ENCODE peak calls at places on chromosomes 5 and 9, in five cellular contexts. One of them, this sample, is unnamed.

GRCh38 chr5:37871023-37871815 is 31.4 kb upstream of the GDNF start:
- DNase-seq in CD8-positive, alpha-beta T cell: no peak
- DNase-seq in esophagus muscularis mucosa: no peak
- DNase-seq in skeletal muscle cell: peak
- DNase-seq in left ventricle myocardium inferior: no peak
- DNase-seq in this sample: no peak

GRCh38 chr9:22008662-22009562 is at the start of gene CDKN2B:
- DNase-seq in esophagus muscularis mucosa: peak
- DNase-seq in skeletal muscle cell: peak
- DNase-seq in left ventricle myocardium inferior: peak
- DNase-seq in CD8-positive, alpha-beta T cell: peak
- DNase-seq in this sample: no peak

GRCh38 chr5:151870820-151871219 is 53.8 kb downstream of the GLRA1 start:
- DNase-seq in left ventricle myocardium inferior: no peak
- DNase-seq in skeletal muscle cell: peak
- DNase-seq in CD8-positive, alpha-beta T cell: no peak
- DNase-seq in esophagus muscularis mucosa: no peak
- DNase-seq in this sample: no peak

GRCh38 chr5:107796797-107797196 is 126.1 kb upstream of the EFNA5 start:
- DNase-seq in skeletal muscle cell: no peak
- DNase-seq in esophagus muscularis mucosa: no peak
- DNase-seq in left ventricle myocardium inferior: no peak
- DNase-seq in CD8-positive, alpha-beta T cell: no peak
- DNase-seq in this sample: no peak

GRCh38 chr5:88761269-88761880 is 121.6 kb downstream of the MEF2C start:
- DNase-seq in left ventricle myocardium inferior: no peak
- DNase-seq in skeletal muscle cell: no peak
- DNase-seq in esophagus muscularis mucosa: no peak
- DNase-seq in CD8-positive, alpha-beta T cell: no peak
- DNase-seq in this sample: no peak

GRCh38 chr5:6765612-6766525 is 52.6 kb downstream of the TENT4A start:
- DNase-seq in skeletal muscle cell: peak
- DNase-seq in esophagus muscularis mucosa: no peak
- DNase-seq in CD8-positive, alpha-beta T cell: peak
- DNase-seq in left ventricle myocardium inferior: peak
- DNase-seq in this sample: peak

GRCh38 chr5:35281613-35282012 is 51.3 kb upstream of the PRLR start:
- DNase-seq in CD8-positive, alpha-beta T cell: no peak
- DNase-seq in left ventricle myocardium inferior: no peak
- DNase-seq in skeletal muscle cell: no peak
- DNase-seq in esophagus muscularis mucosa: no peak
- DNase-seq in this sample: no peak

GRCh38 chr5:82225525-82226172 is 52.5 kb downstream of the RPS23 start:
- DNase-seq in CD8-positive, alpha-beta T cell: peak
- DNase-seq in esophagus muscularis mucosa: no peak
- DNase-seq in skeletal muscle cell: peak
- DNase-seq in left ventricle myocardium inferior: peak
- DNase-seq in this sample: peak

GRCh38 chr5:60590172-60590571 is 109.8 kb downstream of the DEPDC1B start:
- DNase-seq in left ventricle myocardium inferior: no peak
- DNase-seq in esophagus muscularis mucosa: no peak
- DNase-seq in skeletal muscle cell: no peak
- DNase-seq in CD8-positive, alpha-beta T cell: no peak
- DNase-seq in this sample: no peak

GRCh38 chr5:172713113-172713808 is 57.7 kb downstream of the DUSP1 start:
- DNase-seq in left ventricle myocardium inferior: peak
- DNase-seq in CD8-positive, alpha-beta T cell: peak
- DNase-seq in esophagus muscularis mucosa: no peak
- DNase-seq in skeletal muscle cell: no peak
- DNase-seq in this sample: no peak

GRCh38 chr5:159908201-159908940 is 7.9 kb upstream of the ADRA1B start:
- DNase-seq in skeletal muscle cell: no peak
- DNase-seq in left ventricle myocardium inferior: no peak
- DNase-seq in esophagus muscularis mucosa: no peak
- DNase-seq in CD8-positive, alpha-beta T cell: no peak
- DNase-seq in this sample: no peak

GRCh38 chr5:31086839-31087415 is 106.6 kb upstream of the CDH6 start:
- DNase-seq in left ventricle myocardium inferior: no peak
- DNase-seq in skeletal muscle cell: no peak
- DNase-seq in esophagus muscularis mucosa: no peak
- DNase-seq in CD8-positive, alpha-beta T cell: no peak
- DNase-seq in this sample: no peak

GRCh38 chr5:141992349-141992963 is 20.4 kb downstream of the GNPDA1 start:
- DNase-seq in skeletal muscle cell: no peak
- DNase-seq in left ventricle myocardium inferior: peak
- DNase-seq in CD8-positive, alpha-beta T cell: peak
- DNase-seq in esophagus muscularis mucosa: no peak
- DNase-seq in this sample: peak

GRCh38 chr5:6633469-6634326 is 458 bp downstream of the SRD5A1 start:
- DNase-seq in CD8-positive, alpha-beta T cell: peak
- DNase-seq in left ventricle myocardium inferior: no peak
- DNase-seq in skeletal muscle cell: no peak
- DNase-seq in esophagus muscularis mucosa: no peak
- DNase-seq in this sample: no peak

GRCh38 chr5:146878471-146879172 is at the start of gene PPP2R2B:
- DNase-seq in esophagus muscularis mucosa: no peak
- DNase-seq in CD8-positive, alpha-beta T cell: peak
- DNase-seq in left ventricle myocardium inferior: peak
- DNase-seq in skeletal muscle cell: no peak
- DNase-seq in this sample: no peak

GRCh38 chr5:178283520-178283919 is 50.9 kb upstream of the PHYKPL start:
- DNase-seq in skeletal muscle cell: no peak
- DNase-seq in esophagus muscularis mucosa: no peak
- DNase-seq in left ventricle myocardium inferior: no peak
- DNase-seq in CD8-positive, alpha-beta T cell: no peak
- DNase-seq in this sample: no peak

GRCh38 chr9:86802900-86803673 is 144.2 kb downstream of the GAS1 start:
- DNase-seq in esophagus muscularis mucosa: no peak
- DNase-seq in left ventricle myocardium inferior: no peak
- DNase-seq in CD8-positive, alpha-beta T cell: no peak
- DNase-seq in skeletal muscle cell: no peak
- DNase-seq in this sample: no peak

GRCh38 chr9:125929846-125930245 is 182.7 kb downstream of the PBX3 start:
- DNase-seq in esophagus muscularis mucosa: no peak
- DNase-seq in skeletal muscle cell: no peak
- DNase-seq in left ventricle myocardium inferior: no peak
- DNase-seq in CD8-positive, alpha-beta T cell: no peak
- DNase-seq in this sample: no peak

GRCh38 chr5:177336112-177336511 is 15.4 kb downstream of the LMAN2 start:
- DNase-seq in CD8-positive, alpha-beta T cell: no peak
- DNase-seq in left ventricle myocardium inferior: no peak
- DNase-seq in skeletal muscle cell: no peak
- DNase-seq in esophagus muscularis mucosa: no peak
- DNase-seq in this sample: peak

GRCh38 chr9:108412755-108413154 is 443.0 kb downstream of the ACTL7B start:
- DNase-seq in CD8-positive, alpha-beta T cell: no peak
- DNase-seq in skeletal muscle cell: no peak
- DNase-seq in left ventricle myocardium inferior: no peak
- DNase-seq in esophagus muscularis mucosa: no peak
- DNase-seq in this sample: peak

GRCh38 chr9:100637787-100638186 is 59.9 kb downstream of the CAVIN4 start:
- DNase-seq in esophagus muscularis mucosa: no peak
- DNase-seq in skeletal muscle cell: no peak
- DNase-seq in CD8-positive, alpha-beta T cell: no peak
- DNase-seq in left ventricle myocardium inferior: no peak
- DNase-seq in this sample: no peak

GRCh38 chr9:85156652-85157051 is 487.1 kb downstream of the NTRK2 start:
- DNase-seq in skeletal muscle cell: no peak
- DNase-seq in CD8-positive, alpha-beta T cell: no peak
- DNase-seq in left ventricle myocardium inferior: no peak
- DNase-seq in esophagus muscularis mucosa: no peak
- DNase-seq in this sample: no peak

DNA sequence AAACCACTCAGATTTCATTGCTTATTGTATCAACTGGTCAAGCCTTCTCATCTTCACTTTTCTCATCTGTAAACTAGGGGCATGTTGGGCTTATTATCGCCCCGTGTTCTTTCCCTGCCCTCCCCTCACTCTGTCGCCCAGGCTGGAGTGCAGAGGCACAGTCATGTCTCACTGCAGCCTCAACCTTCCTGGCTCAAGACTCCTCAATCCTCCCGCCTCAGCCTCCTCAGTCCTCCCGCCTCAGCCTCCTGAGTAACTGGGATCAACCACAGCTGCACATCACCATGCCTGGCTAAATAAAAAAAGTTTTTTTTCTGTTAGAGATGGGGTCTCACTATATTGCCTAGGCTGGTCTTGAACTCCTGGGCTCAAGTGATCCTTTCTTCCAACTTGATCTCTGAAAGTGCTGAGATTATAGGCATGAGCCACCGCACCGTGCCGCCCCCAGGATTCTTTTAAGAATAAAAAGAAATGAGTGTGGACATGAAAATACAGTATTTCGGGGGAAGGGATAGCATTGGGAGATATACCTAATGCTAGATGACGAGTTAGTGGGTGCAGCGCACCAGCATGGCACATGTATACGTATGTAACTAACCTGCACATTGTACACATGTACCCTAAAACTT is 2.0 kb downstream of the MAML1 start:
- DNase-seq in esophagus muscularis mucosa: no peak
- DNase-seq in left ventricle myocardium inferior: no peak
- DNase-seq in skeletal muscle cell: no peak
- DNase-seq in CD8-positive, alpha-beta T cell: no peak
- DNase-seq in this sample: no peak
- H3K4me3 ChIP-seq in esophagus muscularis mucosa: peak
- H3K4me3 ChIP-seq in left ventricle myocardium inferior: peak
- H3K4me3 ChIP-seq in skeletal muscle cell: peak
- H3K4me3 ChIP-seq in CD8-positive, alpha-beta T cell: peak
- H3K4me3 ChIP-seq in this sample: no peak

GRCh38 chr9:127912882-127913281 is 4.0 kb downstream of the ST6GALNAC4 start:
- DNase-seq in left ventricle myocardium inferior: no peak
- DNase-seq in skeletal muscle cell: no peak
- DNase-seq in CD8-positive, alpha-beta T cell: no peak
- DNase-seq in esophagus muscularis mucosa: no peak
- DNase-seq in this sample: no peak

GRCh38 chr9:127909839-127910273 is 7.0 kb downstream of the ST6GALNAC4 start:
- DNase-seq in skeletal muscle cell: no peak
- DNase-seq in esophagus muscularis mucosa: no peak
- DNase-seq in left ventricle myocardium inferior: no peak
- DNase-seq in CD8-positive, alpha-beta T cell: no peak
- DNase-seq in this sample: no peak

GRCh38 chr9:127912296-127912695 is 4.5 kb downstream of the ST6GALNAC4 start:
- DNase-seq in left ventricle myocardium inferior: no peak
- DNase-seq in esophagus muscularis mucosa: no peak
- DNase-seq in CD8-positive, alpha-beta T cell: no peak
- DNase-seq in skeletal muscle cell: no peak
- DNase-seq in this sample: no peak

GRCh38 chr9:127908660-127908926 is 8.2 kb downstream of the ST6GALNAC4 start:
- DNase-seq in CD8-positive, alpha-beta T cell: no peak
- DNase-seq in left ventricle myocardium inferior: no peak
- DNase-seq in skeletal muscle cell: no peak
- DNase-seq in esophagus muscularis mucosa: no peak
- DNase-seq in this sample: no peak

DNA sequence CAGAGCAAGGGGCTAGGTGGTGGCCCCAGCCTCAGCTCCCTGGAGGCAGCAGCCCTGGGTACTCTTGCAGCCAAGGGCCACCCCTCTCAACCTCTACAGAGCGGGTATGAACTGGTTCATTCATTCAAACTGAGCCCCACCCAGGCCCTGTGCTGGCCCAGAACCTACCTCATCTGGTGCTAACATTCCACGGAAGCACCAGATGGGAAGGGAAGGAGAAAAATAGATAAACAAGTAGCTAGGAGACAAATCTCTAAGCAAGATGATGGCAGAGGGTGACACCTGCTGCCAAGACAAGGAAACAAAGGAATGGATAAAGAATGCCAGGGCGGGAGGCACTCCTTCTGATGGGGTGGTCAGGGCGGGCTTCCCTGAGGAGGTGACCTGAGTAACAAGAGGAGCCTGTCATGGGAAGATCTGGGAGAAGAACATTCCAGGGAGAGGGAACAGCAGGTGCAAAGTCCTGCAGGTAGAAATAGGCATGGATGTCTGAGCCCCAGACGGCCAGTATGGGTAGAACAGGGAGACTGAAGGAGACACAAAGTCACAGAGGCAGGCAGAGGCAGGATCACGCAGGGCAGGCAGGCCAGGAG is 6.1 kb downstream of the ST6GALNAC4 start:
- DNase-seq in esophagus muscularis mucosa: no peak
- DNase-seq in skeletal muscle cell: no peak
- DNase-seq in CD8-positive, alpha-beta T cell: no peak
- DNase-seq in left ventricle myocardium inferior: no peak
- DNase-seq in this sample: no peak
- H3K4me3 ChIP-seq in esophagus muscularis mucosa: no peak
- H3K4me3 ChIP-seq in skeletal muscle cell: no peak
- H3K4me3 ChIP-seq in CD8-positive, alpha-beta T cell: no peak
- H3K4me3 ChIP-seq in left ventricle myocardium inferior: no peak
- H3K4me3 ChIP-seq in this sample: no peak

DNA sequence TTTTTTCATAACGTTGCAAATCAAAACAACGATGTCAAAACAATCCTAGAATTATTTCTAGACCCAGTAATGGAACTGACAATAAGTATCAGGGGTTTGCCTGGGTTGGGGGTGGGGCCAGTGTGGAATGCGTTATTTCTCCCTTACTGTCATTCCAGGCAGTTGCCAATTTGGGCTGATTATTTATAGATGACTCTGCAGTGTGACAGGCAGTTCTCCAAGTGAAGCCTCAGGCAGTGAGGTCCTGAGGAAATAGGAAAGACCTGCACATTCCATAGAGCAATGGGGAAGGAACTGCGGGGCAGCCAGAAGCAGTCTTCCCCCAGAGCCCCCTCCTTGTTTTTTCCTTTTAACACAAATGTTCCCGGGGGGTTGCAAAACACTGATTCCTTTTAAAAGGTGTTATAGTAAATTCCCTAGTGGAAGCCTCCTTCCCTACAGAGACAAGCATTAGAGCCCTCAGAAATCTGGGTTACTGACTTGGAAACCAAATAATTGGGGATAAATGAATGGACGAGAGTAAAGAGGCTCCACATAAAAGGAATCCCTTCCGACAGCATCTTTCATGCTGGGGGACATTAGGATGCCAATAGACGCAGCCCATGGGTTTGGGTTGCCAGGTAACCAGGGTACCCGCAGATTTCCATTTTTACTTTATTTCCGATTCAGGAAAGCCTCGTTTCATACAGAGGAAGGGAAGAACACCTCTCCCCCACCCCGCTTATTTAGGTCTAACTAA is 179.1 kb downstream of the YTHDC2 start:
- DNase-seq in left ventricle myocardium inferior: no peak
- DNase-seq in esophagus muscularis mucosa: no peak
- DNase-seq in skeletal muscle cell: no peak
- DNase-seq in CD8-positive, alpha-beta T cell: no peak
- DNase-seq in this sample: no peak
- H3K4me3 ChIP-seq in left ventricle myocardium inferior: no peak
- H3K4me3 ChIP-seq in esophagus muscularis mucosa: no peak
- H3K4me3 ChIP-seq in skeletal muscle cell: no peak
- H3K4me3 ChIP-seq in CD8-positive, alpha-beta T cell: no peak
- H3K4me3 ChIP-seq in this sample: no peak

GRCh38 chr5:67941750-67942450 is 273.7 kb upstream of the PIK3R1 start:
- DNase-seq in skeletal muscle cell: no peak
- DNase-seq in esophagus muscularis mucosa: no peak
- DNase-seq in CD8-positive, alpha-beta T cell: no peak
- DNase-seq in left ventricle myocardium inferior: no peak
- DNase-seq in this sample: no peak

DNA sequence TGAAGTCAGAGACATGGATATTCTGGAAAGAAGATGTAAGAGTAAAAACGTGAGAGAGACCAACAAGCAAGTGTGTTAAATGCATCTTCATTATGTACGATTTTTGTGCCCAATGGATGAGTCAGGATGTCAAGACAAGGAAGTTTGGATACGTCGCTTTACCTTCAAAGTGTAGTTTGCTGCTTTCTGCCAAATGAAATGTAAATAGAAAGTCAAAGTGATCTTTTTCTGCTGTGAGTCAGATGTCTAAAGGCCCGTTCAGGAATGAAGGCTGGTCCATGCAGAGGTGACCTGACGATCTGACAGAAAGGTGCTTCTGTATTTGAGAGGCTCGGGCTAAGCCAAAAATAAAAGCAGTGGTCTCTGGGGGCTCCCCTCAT is 273.1 kb upstream of the PIK3R1 start:
- DNase-seq in esophagus muscularis mucosa: no peak
- DNase-seq in skeletal muscle cell: no peak
- DNase-seq in left ventricle myocardium inferior: no peak
- DNase-seq in CD8-positive, alpha-beta T cell: no peak
- DNase-seq in this sample: no peak
- H3K4me3 ChIP-seq in esophagus muscularis mucosa: no peak
- H3K4me3 ChIP-seq in skeletal muscle cell: no peak
- H3K4me3 ChIP-seq in left ventricle myocardium inferior: no peak
- H3K4me3 ChIP-seq in CD8-positive, alpha-beta T cell: no peak
- H3K4me3 ChIP-seq in this sample: no peak

This sample was measured in Jurkat, Clone E6-1.